ENCODE peak calls at places on chromosomes 5 and 9, in four cellular contexts. One of them, this sample, is unnamed.

GRCh38 chr9:112065781-112066606 is 109.1 kb downstream of the SUSD1 start:
- DNase-seq in stimulated activated CD8-positive, alpha-beta memory T cell treated with anti-CD3 and anti-CD28 coated beads, Interleukin-2, amount 100 ng/mL, for 48 hours: no peak
- DNase-seq in midbrain: no peak
- DNase-seq in Calu3: peak
- DNase-seq in this sample: no peak

GRCh38 chr5:169442354-169443248 is 141.0 kb upstream of the SPDL1 start:
- DNase-seq in midbrain: no peak
- DNase-seq in stimulated activated CD8-positive, alpha-beta memory T cell treated with anti-CD3 and anti-CD28 coated beads, Interleukin-2, amount 100 ng/mL, for 48 hours: no peak
- DNase-seq in Calu3: no peak
- DNase-seq in this sample: no peak

GRCh38 chr9:83147487-83148149 is 84.7 kb upstream of the RASEF start:
- DNase-seq in stimulated activated CD8-positive, alpha-beta memory T cell treated with anti-CD3 and anti-CD28 coated beads, Interleukin-2, amount 100 ng/mL, for 48 hours: no peak
- DNase-seq in midbrain: no peak
- DNase-seq in Calu3: peak
- DNase-seq in this sample: no peak

GRCh38 chr5:20537911-20538310 is 549.9 kb upstream of the CDH18 start:
- DNase-seq in Calu3: no peak
- DNase-seq in stimulated activated CD8-positive, alpha-beta memory T cell treated with anti-CD3 and anti-CD28 coated beads, Interleukin-2, amount 100 ng/mL, for 48 hours: no peak
- DNase-seq in midbrain: no peak
- DNase-seq in this sample: no peak

GRCh38 chr5:1792842-1793266 is 6.8 kb downstream of the MRPL36 start:
- DNase-seq in stimulated activated CD8-positive, alpha-beta memory T cell treated with anti-CD3 and anti-CD28 coated beads, Interleukin-2, amount 100 ng/mL, for 48 hours: peak
- DNase-seq in Calu3: peak
- DNase-seq in midbrain: no peak
- DNase-seq in this sample: no peak

GRCh38 chr5:140468188-140468587 is 66.6 kb downstream of the ANKHD1 start:
- DNase-seq in Calu3: no peak
- DNase-seq in stimulated activated CD8-positive, alpha-beta memory T cell treated with anti-CD3 and anti-CD28 coated beads, Interleukin-2, amount 100 ng/mL, for 48 hours: no peak
- DNase-seq in midbrain: no peak
- DNase-seq in this sample: no peak

GRCh38 chr5:150789943-150790611 is 11.5 kb downstream of the SMIM3 start:
- DNase-seq in Calu3: peak
- DNase-seq in midbrain: no peak
- DNase-seq in stimulated activated CD8-positive, alpha-beta memory T cell treated with anti-CD3 and anti-CD28 coated beads, Interleukin-2, amount 100 ng/mL, for 48 hours: peak
- DNase-seq in this sample: peak

GRCh38 chr5:179872356-179873160 is 13.9 kb upstream of the MRNIP start:
- DNase-seq in midbrain: no peak
- DNase-seq in Calu3: no peak
- DNase-seq in stimulated activated CD8-positive, alpha-beta memory T cell treated with anti-CD3 and anti-CD28 coated beads, Interleukin-2, amount 100 ng/mL, for 48 hours: no peak
- DNase-seq in this sample: no peak

GRCh38 chr9:79651251-79651795 is 79.6 kb downstream of the TLE4 start:
- DNase-seq in stimulated activated CD8-positive, alpha-beta memory T cell treated with anti-CD3 and anti-CD28 coated beads, Interleukin-2, amount 100 ng/mL, for 48 hours: no peak
- DNase-seq in Calu3: no peak
- DNase-seq in midbrain: peak
- DNase-seq in this sample: no peak

GRCh38 chr5:176530406-176530982 is 6.7 kb downstream of the RNF44 start:
- DNase-seq in Calu3: no peak
- DNase-seq in stimulated activated CD8-positive, alpha-beta memory T cell treated with anti-CD3 and anti-CD28 coated beads, Interleukin-2, amount 100 ng/mL, for 48 hours: no peak
- DNase-seq in midbrain: no peak
- DNase-seq in this sample: no peak

GRCh38 chr9:126496781-126497667 is 116.7 kb upstream of the LMX1B start:
- DNase-seq in Calu3: no peak
- DNase-seq in midbrain: peak
- DNase-seq in stimulated activated CD8-positive, alpha-beta memory T cell treated with anti-CD3 and anti-CD28 coated beads, Interleukin-2, amount 100 ng/mL, for 48 hours: no peak
- DNase-seq in this sample: no peak

GRCh38 chr5:178338126-178338749 is 105.6 kb upstream of the PHYKPL start:
- DNase-seq in midbrain: no peak
- DNase-seq in Calu3: no peak
- DNase-seq in stimulated activated CD8-positive, alpha-beta memory T cell treated with anti-CD3 and anti-CD28 coated beads, Interleukin-2, amount 100 ng/mL, for 48 hours: no peak
- DNase-seq in this sample: no peak

GRCh38 chr5:111389390-111390082 is 122.8 kb downstream of the STARD4 start:
- DNase-seq in midbrain: no peak
- DNase-seq in stimulated activated CD8-positive, alpha-beta memory T cell treated with anti-CD3 and anti-CD28 coated beads, Interleukin-2, amount 100 ng/mL, for 48 hours: no peak
- DNase-seq in Calu3: no peak
- DNase-seq in this sample: no peak

GRCh38 chr5:67724412-67725135 is 491.0 kb upstream of the PIK3R1 start:
- DNase-seq in midbrain: peak
- DNase-seq in stimulated activated CD8-positive, alpha-beta memory T cell treated with anti-CD3 and anti-CD28 coated beads, Interleukin-2, amount 100 ng/mL, for 48 hours: no peak
- DNase-seq in Calu3: no peak
- DNase-seq in this sample: no peak

GRCh38 chr5:52915176-52915875 is 73.8 kb upstream of the ITGA2 start:
- DNase-seq in midbrain: peak
- DNase-seq in Calu3: peak
- DNase-seq in stimulated activated CD8-positive, alpha-beta memory T cell treated with anti-CD3 and anti-CD28 coated beads, Interleukin-2, amount 100 ng/mL, for 48 hours: peak
- DNase-seq in this sample: peak

GRCh38 chr9:96203867-96204412 is 98.0 kb downstream of the HSD17B3 start:
- DNase-seq in stimulated activated CD8-positive, alpha-beta memory T cell treated with anti-CD3 and anti-CD28 coated beads, Interleukin-2, amount 100 ng/mL, for 48 hours: no peak
- DNase-seq in midbrain: no peak
- DNase-seq in Calu3: no peak
- DNase-seq in this sample: no peak

This sample was measured in right atrium auricular region.